ENCODE peak calls at places on chromosomes 12 and 14, in nine cellular contexts. Q is H1, M is upper lobe of left lung, Y is A549, L is K562, X is testis, D is body of pancreas, V is heart left ventricle, U is GM12878. P is an unnamed sample.

GRCh38 chr12:106135781-106136180 is 3.0 kb downstream of the NUAK1 start:
- DNase-seq in Q (no peak), M (no peak), Y (peak; percentile 43), L (no peak), X (no peak), D (no peak), V (no peak), U (no peak), P (no peak)

GRCh38 chr12:10941369-10941768 is 2.3 kb upstream of the TAS2R14 start:
- DNase-seq in Q (no peak), M (no peak), Y (no peak), L (no peak), X (no peak), D (no peak), V (no peak), U (no peak), P (no peak)

GRCh38 chr12:11508699-11509098 is 113.3 kb upstream of the PRB2 start:
- DNase-seq in Q (no peak), M (no peak), Y (no peak), L (no peak), X (no peak), D (no peak), V (no peak), U (no peak), P (no peak)

GRCh38 chr14:87286191-87286590 is 706.8 kb downstream of the GALC start:
- DNase-seq in Q (no peak), M (no peak), Y (no peak), L (no peak), X (no peak), D (no peak), V (no peak), U (no peak), P (no peak)

GRCh38 chr14:101460986-101461750 is 100.1 kb upstream of the DIO3 start:
- DNase-seq in Q (no peak), M (no peak), Y (no peak), L (no peak), X (no peak), D (no peak), V (no peak), U (no peak), P (no peak)

GRCh38 chr12:108107293-108107692 is 21.8 kb upstream of the WSCD2 start:
- DNase-seq in Q (no peak), M (no peak), Y (no peak), L (no peak), X (no peak), D (no peak), V (no peak), U (no peak), P (no peak)

GRCh38 chr14:70754989-70755388 is 54.3 kb downstream of the MAP3K9 start:
- DNase-seq in Q (no peak), M (peak; percentile 84), Y (peak; percentile 82), L (no peak), X (no peak), D (peak; percentile 54), V (no peak), U (no peak), P (no peak)

GRCh38 chr14:25032092-25032784 is 17.7 kb downstream of the STXBP6 start:
- DNase-seq in Q (no peak), M (no peak), Y (peak; percentile 64), L (peak; percentile 16), X (peak; percentile 40), D (no peak), V (no peak), U (no peak), P (peak; percentile 21)

GRCh38 chr12:23888396-23889068 is 60.9 kb downstream of the SOX5 start:
- DNase-seq in Q (no peak), M (no peak), Y (no peak), L (no peak), X (no peak), D (no peak), V (no peak), U (no peak), P (no peak)

DNA sequence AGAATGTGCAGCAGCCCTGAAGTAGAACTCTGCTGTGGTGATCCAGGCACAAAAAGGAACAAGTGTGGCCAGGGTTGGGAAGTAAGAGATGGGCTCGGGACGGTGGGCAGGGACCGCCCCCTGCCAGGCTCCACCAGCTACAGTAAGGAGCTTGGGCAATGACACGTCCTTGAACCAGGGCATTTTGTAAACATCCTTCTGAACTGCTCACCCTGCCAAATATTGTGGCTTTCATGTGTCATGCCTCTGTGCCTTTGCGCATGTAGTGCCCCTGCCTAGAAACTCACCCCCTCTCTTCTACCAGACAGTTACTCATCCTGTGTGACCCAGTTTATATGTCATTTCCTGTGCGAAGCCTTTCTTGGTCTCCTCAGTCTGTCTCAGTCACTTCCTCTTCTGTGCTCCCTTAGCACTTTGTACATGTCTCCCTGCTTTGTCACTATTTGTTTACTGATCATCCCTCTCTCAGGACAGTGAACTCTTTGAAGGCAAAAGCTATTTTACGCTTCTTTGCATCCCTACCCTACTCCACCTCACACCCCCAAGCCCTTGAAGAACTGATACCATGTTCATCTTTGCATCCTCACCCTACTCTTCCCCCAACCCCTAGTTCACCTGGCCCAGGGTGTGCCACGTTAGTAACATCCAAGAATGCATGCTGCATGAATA is 108.9 kb upstream of the PLEKHG7 start:
- DNase-seq in Q (no peak), M (peak; percentile 77), Y (peak; percentile 97), L (no peak), X (peak; percentile 41), D (peak; percentile 11), V (no peak), U (peak; percentile 96), P (no peak)
- TF ChIP-seq POLR2A in Q (no peak), M (no peak), Y (no peak), L (no peak), X (no peak), D (no peak), V (no peak), U (peak; percentile 57), P (no peak)

GRCh38 chr12:6207254-6207942 is 7.2 kb downstream of the CD9 start:
- DNase-seq in Q (no peak), M (no peak), Y (no peak), L (no peak), X (no peak), D (no peak), V (no peak), U (no peak), P (no peak)

GRCh38 chr12:6205761-6206160 is 5.6 kb downstream of the CD9 start:
- DNase-seq in Q (no peak), M (no peak), Y (no peak), L (no peak), X (no peak), D (no peak), V (no peak), U (no peak), P (no peak)

GRCh38 chr12:6204533-6205143 is 4.4 kb downstream of the CD9 start:
- DNase-seq in Q (no peak), M (no peak), Y (no peak), L (peak; percentile 25), X (no peak), D (no peak), V (no peak), U (no peak), P (no peak)

GRCh38 chr12:6206327-6206726 is 6.1 kb downstream of the CD9 start:
- DNase-seq in Q (no peak), M (no peak), Y (no peak), L (no peak), X (no peak), D (no peak), V (no peak), U (no peak), P (no peak)

GRCh38 chr12:6205144-6205539 is 4.9 kb downstream of the CD9 start:
- DNase-seq in Q (peak; percentile 65), M (no peak), Y (no peak), L (no peak), X (no peak), D (no peak), V (peak; percentile 71), U (no peak), P (no peak)
- TF ChIP-seq POLR2A in Q (no peak), M (no peak), Y (no peak), L (no peak), X (no peak), D (no peak), V (no peak), U (no peak), P (no peak)

GRCh38 chr12:32532415-32532814 is 133.1 kb downstream of the FGD4 start:
- DNase-seq in Q (no peak), M (no peak), Y (peak; percentile 5), L (no peak), X (no peak), D (no peak), V (no peak), U (no peak), P (no peak)

GRCh38 chr12:32532951-32533350 is 133.6 kb downstream of the FGD4 start:
- DNase-seq in Q (no peak), M (no peak), Y (no peak), L (no peak), X (no peak), D (no peak), V (no peak), U (no peak), P (no peak)

GRCh38 chr12:32534698-32535097 is 135.3 kb downstream of the FGD4 start:
- DNase-seq in Q (no peak), M (no peak), Y (no peak), L (no peak), X (no peak), D (no peak), V (no peak), U (no peak), P (no peak)

GRCh38 chr12:32535260-32535999 is 136.1 kb downstream of the FGD4 start:
- DNase-seq in Q (no peak), M (peak; percentile 91), Y (peak; percentile 46), L (peak; percentile 8), X (peak; percentile 87), D (peak; percentile 92), V (peak; percentile 91), U (no peak), P (peak; percentile 15)

GRCh38 chr12:32533971-32534590 is 134.7 kb downstream of the FGD4 start:
- DNase-seq in Q (no peak), M (peak; percentile 85), Y (peak; percentile 84), L (no peak), X (peak; percentile 82), D (peak; percentile 66), V (peak; percentile 60), U (no peak), P (no peak)
- TF ChIP-seq POLR2A in Q (no peak), M (no peak), Y (no peak), L (no peak), X (no peak), D (no peak), V (no peak), U (no peak), P (no peak)

DNA sequence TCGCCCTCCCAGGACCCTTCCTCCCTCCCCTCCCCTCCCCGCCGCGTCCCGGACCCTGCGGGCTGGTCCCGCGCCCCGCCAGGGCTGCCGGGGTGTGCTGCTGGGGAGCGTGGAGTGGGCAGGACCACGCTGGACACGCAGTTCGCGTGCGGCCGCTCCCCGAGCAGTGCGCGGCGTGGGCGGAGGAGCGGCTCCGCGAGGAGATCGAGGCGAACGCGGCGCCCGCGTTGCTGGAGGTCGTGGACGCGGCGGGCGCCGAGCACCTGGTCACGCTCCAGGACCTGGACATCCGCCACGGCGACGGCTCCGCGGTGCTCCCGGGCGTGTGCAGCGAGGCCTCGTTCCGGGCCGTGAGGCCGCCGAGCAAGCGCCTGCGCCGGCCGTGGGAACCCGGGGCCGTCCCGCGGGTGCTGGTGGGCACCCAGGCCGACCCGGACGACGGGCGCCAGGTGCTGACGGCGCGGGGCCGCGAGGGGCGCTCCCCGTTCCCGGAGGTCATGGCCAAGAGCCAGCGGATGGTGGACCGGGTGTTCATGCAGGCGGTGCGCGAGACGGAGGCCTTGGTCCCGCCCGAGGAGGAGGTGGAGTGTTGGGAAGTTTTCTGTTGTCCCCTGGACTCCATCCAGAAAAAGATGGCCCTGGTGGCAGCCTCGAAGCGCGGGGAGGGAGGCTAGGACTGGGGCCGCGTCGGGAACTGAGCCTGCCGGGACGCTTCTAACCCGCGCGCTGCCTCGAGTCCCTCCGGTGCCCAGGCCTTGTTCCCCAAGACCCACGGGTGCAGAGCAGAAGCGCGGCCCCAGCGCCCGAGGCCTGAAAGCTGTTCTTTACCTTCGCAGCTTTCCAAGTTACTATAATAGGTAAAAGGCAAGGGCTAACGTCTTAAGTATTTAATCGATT is 54.7 kb upstream of the EIF5 start:
- DNase-seq in Q (peak; percentile 72), M (no peak), Y (no peak), L (no peak), X (peak; percentile 46), D (peak; percentile 40), V (no peak), U (no peak), P (no peak)
- TF ChIP-seq POLR2A in Q (no peak), M (no peak), Y (no peak), L (no peak), X (no peak), D (no peak), V (no peak), U (no peak), P (no peak)